ENCODE peak calls at places on chromosomes 4 and X, in nine cellular contexts. X is HL-60, V is thyroid gland, F is HCT116, R is cardiac fibroblast, Q is BE2C, Y is pancreas, P is thoracic aorta, B is AG09309. K is an unnamed sample.

GRCh38 chr4:14871676-14872430 is 130.4 kb upstream of the CPEB2 start:
- DNase-seq in Y (no peak), X (peak), B (no peak), P (no peak), V (no peak), R (no peak), F (peak), Q (peak), K (no peak)

GRCh38 chr4:184792950-184793555 is 32.7 kb downstream of the ACSL1 start:
- DNase-seq in Q (no peak), F (peak), R (peak), X (peak), P (no peak), Y (no peak), V (no peak), B (peak), K (peak)

GRCh38 chrX:24463077-24463476 is 2.0 kb upstream of the PDK3 start:
- DNase-seq in Y (no peak), B (no peak), F (no peak), P (no peak), V (no peak), R (no peak), Q (no peak), X (no peak), K (no peak)

GRCh38 chr4:165190591-165191212 is 16.7 kb upstream of the KLHL2 start:
- DNase-seq in R (no peak), V (no peak), Q (no peak), P (no peak), F (no peak), B (no peak), Y (no peak), X (no peak), K (no peak)

GRCh38 chr4:34972189-34972588 is 1272.1 kb downstream of the ARAP2 start:
- DNase-seq in X (no peak), B (no peak), V (no peak), Q (no peak), Y (no peak), F (no peak), P (no peak), R (no peak), K (no peak)

GRCh38 chrX:16185725-16186136 is 18.4 kb downstream of the MAGEB17 start:
- DNase-seq in X (no peak), P (no peak), R (peak), Q (no peak), V (no peak), F (peak), B (peak), Y (no peak), K (peak)

GRCh38 chrX:152658302-152658701 is 20.6 kb downstream of the GABRQ start:
- DNase-seq in Y (no peak), P (no peak), Q (no peak), R (no peak), B (no peak), X (no peak), F (no peak), V (no peak), K (no peak)

GRCh38 chrX:8037593-8038348 is 110.6 kb upstream of the PNPLA4 start:
- DNase-seq in V (no peak), Y (no peak), P (no peak), X (no peak), Q (no peak), R (peak), B (no peak), F (no peak), K (no peak)

GRCh38 chr4:7410470-7410869 is 24.3 kb downstream of the PSAPL1 start:
- DNase-seq in P (no peak), Y (no peak), R (peak), V (peak), X (no peak), Q (no peak), B (no peak), F (no peak), K (no peak)

GRCh38 chr4:163191999-163192398 is 25.3 kb upstream of the NAF1 start:
- DNase-seq in B (no peak), P (no peak), R (peak), Y (no peak), V (no peak), X (no peak), Q (no peak), F (peak), K (no peak)

GRCh38 chr4:7171191-7171900 is 21.0 kb upstream of the SORCS2 start:
- DNase-seq in P (no peak), Y (no peak), B (no peak), F (no peak), R (no peak), Q (no peak), X (no peak), V (no peak), K (no peak)

GRCh38 chr4:79141530-79141929 is 184.3 kb downstream of the NAA11 start:
- DNase-seq in R (peak), X (peak), B (no peak), Y (no peak), Q (no peak), F (no peak), P (no peak), V (no peak), K (peak)

GRCh38 chr4:121072836-121073362 is 564 bp upstream of the NDNF start:
- DNase-seq in V (peak), R (no peak), B (no peak), F (no peak), Q (peak), P (no peak), Y (no peak), X (no peak), K (no peak)

GRCh38 chrX:116873678-116874077 is 410.9 kb upstream of the CT83 start:
- DNase-seq in Q (no peak), V (no peak), B (peak), F (no peak), P (no peak), X (no peak), Y (no peak), R (peak), K (no peak)

GRCh38 chr4:82789377-82789776 is 9.2 kb downstream of the SCD5 start:
- DNase-seq in R (no peak), Y (no peak), P (no peak), F (no peak), Q (no peak), B (no peak), X (no peak), V (peak), K (no peak)

GRCh38 chr4:40186665-40187014 is 10.2 kb upstream of the RHOH start:
- DNase-seq in P (no peak), X (no peak), Y (no peak), B (no peak), F (no peak), V (no peak), Q (no peak), R (no peak), K (no peak)

GRCh38 chr4:2259541-2260267 is 2.2 kb downstream of the MXD4 start:
- DNase-seq in P (no peak), X (no peak), R (no peak), B (no peak), Q (peak), Y (peak), F (no peak), V (peak), K (no peak)

GRCh38 chr4:1592179-1593037 is 91.7 kb downstream of the FAM53A start:
- DNase-seq in X (no peak), F (no peak), B (no peak), P (no peak), Y (no peak), Q (peak), V (no peak), R (no peak), K (no peak)

GRCh38 chrX:150569155-150569477 is 695 bp downstream of the MTM1 start:
- DNase-seq in Q (no peak), R (peak), P (no peak), B (no peak), Y (no peak), V (peak), X (peak), F (no peak), K (no peak)

GRCh38 chr4:24594887-24595286 is 10.5 kb upstream of the DHX15 start:
- DNase-seq in R (peak), F (no peak), P (no peak), B (no peak), Q (no peak), Y (no peak), X (no peak), V (no peak), K (peak)

GRCh38 chrX:152428089-152428488 is 23.0 kb downstream of the GABRA3 start:
- DNase-seq in F (no peak), P (no peak), Q (no peak), Y (no peak), V (no peak), X (no peak), B (no peak), R (no peak), K (no peak)

GRCh38 chr4:89072921-89073320 is 15.9 kb upstream of the FAM13A start:
- DNase-seq in R (no peak), B (no peak), P (no peak), V (no peak), Q (no peak), X (no peak), Y (peak), F (no peak), K (no peak)

GRCh38 chrX:125131146-125131545 is 188.5 kb upstream of the TEX13C start:
- DNase-seq in B (no peak), V (no peak), Y (no peak), Q (no peak), F (no peak), P (no peak), X (no peak), R (no peak), K (no peak)

GRCh38 chr4:11228575-11228974 is 200.1 kb downstream of the HS3ST1 start:
- DNase-seq in V (no peak), X (peak), Q (no peak), B (no peak), R (no peak), P (no peak), F (no peak), Y (no peak), K (no peak)

GRCh38 chr4:77022581-77023133 is 53.1 kb downstream of the CCNI start:
- DNase-seq in V (no peak), Y (no peak), P (no peak), F (no peak), Q (no peak), R (peak), B (no peak), X (no peak), K (peak)

GRCh38 chrX:3371163-3371562 is 24.7 kb upstream of the MXRA5 start:
- DNase-seq in R (no peak), Q (no peak), Y (no peak), P (no peak), B (no peak), V (no peak), X (no peak), F (no peak), K (no peak)

GRCh38 chr4:158255727-158256324 is 45.5 kb downstream of the TMEM144 start:
- DNase-seq in P (no peak), R (peak), Y (no peak), F (peak), Q (no peak), B (peak), X (peak), V (no peak), K (peak)

GRCh38 chrX:1870421-1870820 is 255.6 kb downstream of the ASMT start:
- DNase-seq in Q (no peak), X (no peak), R (no peak), B (no peak), V (no peak), F (no peak), P (no peak), Y (no peak), K (no peak)

GRCh38 chr4:84451546-84451945 is 47.5 kb downstream of the NKX6-1 start:
- DNase-seq in P (no peak), B (no peak), Y (no peak), Q (no peak), R (peak), F (no peak), X (no peak), V (no peak), K (no peak)

GRCh38 chr4:132344924-132345828 is 803.9 kb upstream of the PCDH10 start:
- DNase-seq in Y (no peak), P (no peak), B (no peak), F (no peak), X (no peak), R (no peak), Q (no peak), V (no peak), K (no peak)

GRCh38 chr4:136526517-136526916 is 1005.8 kb downstream of the PCDH18 start:
- DNase-seq in V (no peak), X (no peak), F (no peak), R (no peak), B (no peak), Y (no peak), P (no peak), Q (no peak), K (no peak)

GRCh38 chr4:8568068-8568668 is 12.0 kb upstream of the GPR78 start:
- DNase-seq in R (peak), B (no peak), Y (no peak), X (no peak), P (no peak), Q (no peak), V (no peak), F (no peak), K (no peak)

GRCh38 chrX:68895339-68896250 is 66.8 kb downstream of the EFNB1 start:
- DNase-seq in R (peak), X (no peak), Q (peak), B (no peak), Y (peak), P (peak), V (peak), F (no peak), K (no peak)

GRCh38 chr4:105093975-105094374 is 52.7 kb upstream of the TET2 start:
- DNase-seq in X (no peak), R (no peak), Y (no peak), F (no peak), B (no peak), Q (no peak), V (no peak), P (no peak), K (no peak)

GRCh38 chr4:15232725-15233597 is 194.9 kb upstream of the C1QTNF7 start:
- DNase-seq in B (no peak), P (no peak), R (peak), V (no peak), Y (no peak), Q (no peak), X (no peak), F (no peak), K (peak)

GRCh38 chr4:52864816-52865215 is 2.7 kb downstream of the RASL11B start:
- DNase-seq in X (no peak), B (peak), F (no peak), Y (no peak), P (no peak), V (no peak), R (peak), Q (peak), K (peak)

GRCh38 chr4:52861171-52861873 is 795 bp upstream of the RASL11B start:
- DNase-seq in Y (no peak), V (peak), X (no peak), Q (no peak), P (no peak), R (no peak), B (no peak), F (no peak), K (no peak)

GRCh38 chr4:52863324-52863723 is 1.2 kb downstream of the RASL11B start:
- DNase-seq in F (no peak), B (no peak), Q (no peak), P (no peak), X (no peak), V (no peak), Y (no peak), R (no peak), K (no peak)

GRCh38 chr4:52862605-52863236 is 604 bp downstream of the RASL11B start:
- DNase-seq in X (no peak), P (no peak), F (no peak), B (no peak), Y (no peak), V (no peak), R (no peak), Q (no peak), K (no peak)

GRCh38 chr4:52861879-52862604 is at the start of gene RASL11B:
- DNase-seq in Y (peak), R (peak), P (peak), F (peak), V (peak), B (no peak), Q (peak), X (peak), K (no peak)
- TF ChIP-seq CTCF in Y (no peak), R (no peak), P (peak), F (no peak), V (peak), B (no peak), Q (no peak), X (no peak), K (no peak)

GRCh38 chrX:40152706-40153334 is 55.1 kb upstream of the BCOR start:
- DNase-seq in Q (peak), F (no peak), Y (peak), B (no peak), P (no peak), X (peak), V (peak), R (no peak), K (no peak)

GRCh38 chrX:40149286-40150175 is 51.8 kb upstream of the BCOR start:
- DNase-seq in Y (no peak), V (no peak), F (no peak), R (no peak), Q (no peak), X (no peak), P (no peak), B (no peak), K (no peak)

GRCh38 chrX:40150503-40150902 is 52.7 kb upstream of the BCOR start:
- DNase-seq in R (no peak), F (no peak), Q (no peak), B (no peak), V (no peak), X (no peak), Y (no peak), P (no peak), K (no peak)

GRCh38 chrX:40152173-40152705 is 54.5 kb upstream of the BCOR start:
- DNase-seq in B (no peak), V (no peak), X (peak), Y (no peak), F (no peak), R (no peak), P (no peak), Q (peak), K (no peak)

DNA sequence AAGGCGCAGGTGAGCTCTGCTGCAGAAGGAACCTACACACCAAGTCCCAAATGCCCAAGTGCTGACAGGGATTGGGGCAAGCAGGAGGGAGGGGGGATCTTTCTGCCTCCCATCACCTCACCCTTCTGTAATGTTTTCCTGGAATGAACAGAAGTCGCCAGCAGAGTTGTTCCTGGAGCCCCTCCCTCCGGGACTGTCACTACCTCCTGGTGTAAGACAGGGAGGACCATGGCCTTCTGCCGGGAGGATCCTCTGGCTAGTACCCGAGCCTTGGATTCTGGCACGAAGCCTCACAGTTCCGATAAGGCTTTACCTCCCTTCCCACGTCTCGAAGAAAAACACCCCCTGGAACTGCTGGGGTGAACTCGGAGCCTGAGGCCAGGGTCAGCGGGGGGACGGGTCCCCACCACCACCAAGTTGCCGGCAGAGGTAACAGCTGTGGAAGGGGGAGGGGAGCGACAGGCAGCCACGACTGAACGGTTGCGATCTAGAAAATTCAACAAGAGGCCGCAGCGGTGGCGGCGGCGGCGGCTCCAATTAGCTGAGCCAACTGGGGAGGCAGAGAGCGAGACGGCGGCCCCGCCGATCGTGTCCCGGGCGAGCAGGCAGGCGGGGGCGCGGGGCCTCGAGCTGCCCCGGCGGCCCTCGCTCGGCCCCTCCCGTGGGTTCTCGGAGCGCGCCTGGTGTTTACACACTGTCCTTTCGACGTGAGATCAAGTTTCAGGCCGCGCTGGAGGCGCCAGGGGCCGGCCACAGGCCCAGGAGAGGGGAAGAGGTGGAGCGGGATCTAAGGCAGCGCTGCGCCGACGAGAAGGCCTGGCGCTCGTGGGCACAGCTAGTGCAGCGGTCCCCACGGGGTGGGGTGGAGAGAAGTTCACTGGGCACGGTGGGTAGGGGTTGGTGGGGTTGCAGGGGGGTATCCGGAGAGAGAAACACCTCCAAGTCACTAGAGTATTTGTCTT is 53.7 kb upstream of the BCOR start:
- DNase-seq in Q (no peak), R (no peak), V (peak), P (no peak), X (no peak), F (no peak), B (no peak), Y (no peak), K (no peak)
- H3K4me3 ChIP-seq in Q (no peak), R (no peak), V (no peak), P (peak), X (no peak), F (peak), B (no peak), Y (no peak), K (no peak)

GRCh38 chr4:6031831-6032230 is 13.6 kb upstream of the C4orf50 start:
- DNase-seq in R (no peak), P (no peak), Q (no peak), F (no peak), V (peak), Y (no peak), B (no peak), X (no peak), K (no peak)

GRCh38 chr4:6035786-6036185 is 17.6 kb upstream of the C4orf50 start:
- DNase-seq in X (no peak), B (no peak), P (no peak), Q (no peak), F (no peak), R (no peak), V (no peak), Y (no peak), K (no peak)

GRCh38 chr4:6030679-6031078 is 12.4 kb upstream of the C4orf50 start:
- DNase-seq in Y (no peak), R (no peak), Q (no peak), X (no peak), V (no peak), F (no peak), B (no peak), P (no peak), K (no peak)

GRCh38 chr4:6033381-6033780 is 15.2 kb upstream of the C4orf50 start:
- DNase-seq in V (no peak), P (no peak), B (no peak), F (no peak), X (no peak), Y (no peak), Q (no peak), R (no peak), K (no peak)

DNA sequence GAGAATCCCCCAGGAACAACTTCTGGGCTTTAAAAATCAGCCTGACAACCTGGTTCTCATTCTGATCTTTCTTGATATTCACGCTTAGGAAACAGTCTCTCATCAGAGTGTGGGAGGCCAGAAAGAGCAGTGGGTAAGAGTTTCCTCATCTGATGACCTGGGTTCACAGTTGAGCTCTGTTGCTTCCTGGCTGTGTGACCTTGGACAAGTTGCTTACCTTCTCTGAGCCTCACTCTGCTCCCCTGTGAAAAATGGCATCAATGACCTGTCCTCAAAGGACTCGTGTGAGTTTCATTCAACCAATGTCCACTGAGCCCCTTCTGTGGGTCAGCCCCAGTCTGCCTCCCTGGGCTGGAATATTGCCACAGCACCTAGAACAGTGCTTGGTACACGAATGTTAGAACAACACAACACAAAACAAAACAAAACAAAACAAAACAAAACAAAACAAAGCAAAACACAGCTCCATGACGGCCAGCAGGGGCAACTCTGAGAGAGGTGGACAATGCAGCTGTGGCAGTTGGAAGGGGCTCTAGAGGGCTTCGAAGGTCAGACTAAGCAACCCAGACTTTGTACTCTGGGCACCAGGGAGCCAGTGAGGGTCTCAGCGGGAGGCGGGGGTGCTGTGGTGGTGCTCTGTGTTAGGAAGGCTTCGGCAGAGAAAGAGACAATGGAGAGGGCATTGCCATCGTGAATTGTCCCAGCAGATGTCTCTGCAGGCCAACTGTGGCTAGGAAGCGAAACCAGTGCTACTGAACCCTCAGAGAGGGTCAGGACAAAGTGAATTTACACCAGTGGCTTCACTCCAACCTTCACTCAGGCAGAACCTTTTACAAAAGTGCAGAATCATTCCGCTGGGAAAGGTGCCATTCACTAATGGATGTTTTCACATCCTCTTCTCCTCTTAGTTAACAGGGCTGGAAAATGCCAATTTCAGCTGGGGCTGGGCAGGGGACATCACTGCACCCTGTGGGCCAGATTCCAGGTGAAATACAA is 14.3 kb upstream of the C4orf50 start:
- DNase-seq in B (no peak), Y (peak), R (no peak), P (no peak), X (no peak), F (no peak), Q (no peak), V (peak), K (no peak)
- TF ChIP-seq CTCF in B (no peak), Y (no peak), R (no peak), P (no peak), X (no peak), F (no peak), Q (no peak), V (peak), K (no peak)

GRCh38 chr4:153488719-153489384 is 22.7 kb downstream of the TMEM131L start:
- DNase-seq in X (peak), P (no peak), F (no peak), Q (no peak), Y (no peak), B (no peak), R (peak), V (no peak), K (no peak)
- H3K4me3 ChIP-seq in X (no peak), P (peak), F (no peak), Q (no peak), Y (peak), B (no peak), R (no peak), V (no peak), K (no peak)

K was measured in astrocyte of the cerebellum.